ENCODE peak calls at places on chromosomes 1 and 21, in ten cellular contexts. F is heart right ventricle, A is uterus, N is thoracic aorta, T is GM06990, L is Calu3, P is Caco-2, V is upper lobe of right lung, M is right lobe of liver, G is retinal pigment epithelial cell. X is an unnamed sample.

GRCh38 chr1:214136336-214136735 is 144.6 kb upstream of the SMYD2 start:
- DNase-seq in F (no peak), A (no peak), N (no peak), T (no peak), L (no peak), P (no peak), V (no peak), M (no peak), G (no peak), X (no peak)

GRCh38 chr21:42845296-42845965 is 33.9 kb downstream of the WDR4 start:
- DNase-seq in F (peak; percentile 49), A (no peak), N (no peak), T (no peak), L (no peak), P (no peak), V (peak; percentile 73), M (peak; percentile 51), G (no peak), X (no peak)

GRCh38 chr1:48790397-48790796 is 13.7 kb upstream of the BEND5 start:
- DNase-seq in F (no peak), A (no peak), N (no peak), T (peak; percentile 26), L (no peak), P (no peak), V (no peak), M (no peak), G (no peak), X (no peak)

GRCh38 chr1:179883739-179884138 is 1.7 kb downstream of the TOR1AIP1 start:
- DNase-seq in F (no peak), A (no peak), N (no peak), T (peak; percentile 62), L (peak; percentile 36), P (peak; percentile 28), V (no peak), M (no peak), G (no peak), X (peak; percentile 8)

GRCh38 chr1:182249201-182249676 is 142.4 kb downstream of the GLUL start:
- DNase-seq in F (no peak), A (no peak), N (no peak), T (peak; percentile 42), L (no peak), P (peak; percentile 80), V (no peak), M (peak; percentile 69), G (no peak), X (no peak)

GRCh38 chr1:240423525-240423924 is 188.4 kb downstream of the GREM2 start:
- DNase-seq in F (no peak), A (no peak), N (no peak), T (no peak), L (no peak), P (no peak), V (no peak), M (no peak), G (no peak), X (no peak)

GRCh38 chr1:22525211-22525610 is 38.1 kb upstream of the EPHA8 start:
- DNase-seq in F (no peak), A (no peak), N (no peak), T (no peak), L (no peak), P (no peak), V (no peak), M (no peak), G (no peak), X (no peak)

GRCh38 chr1:181479137-181479745 is 4.1 kb upstream of the CACNA1E start:
- DNase-seq in F (peak; percentile 28), A (peak; percentile 55), N (no peak), T (peak; percentile 34), L (peak; percentile 59), P (peak; percentile 66), V (no peak), M (peak; percentile 47), G (no peak), X (peak; percentile 43)

GRCh38 chr1:44988531-44989156 is 2.2 kb upstream of the EIF2B3 start:
- DNase-seq in F (no peak), A (no peak), N (no peak), T (no peak), L (no peak), P (no peak), V (no peak), M (no peak), G (no peak), X (no peak)

GRCh38 chr1:246295968-246296367 is 211.1 kb downstream of the SMYD3 start:
- DNase-seq in F (no peak), A (no peak), N (no peak), T (no peak), L (no peak), P (no peak), V (no peak), M (no peak), G (no peak), X (no peak)

GRCh38 chr1:25361901-25362300 is 23.8 kb downstream of the TMEM50A start:
- DNase-seq in F (no peak), A (no peak), N (no peak), T (no peak), L (no peak), P (no peak), V (no peak), M (no peak), G (no peak), X (no peak)

GRCh38 chr1:2415337-2415736 is 3.0 kb upstream of the PEX10 start:
- DNase-seq in F (peak; percentile 11), A (no peak), N (no peak), T (no peak), L (no peak), P (no peak), V (no peak), M (no peak), G (no peak), X (no peak)

GRCh38 chr1:2417083-2417832 is 4.9 kb upstream of the PEX10 start:
- DNase-seq in F (peak; percentile 5), A (no peak), N (no peak), T (no peak), L (no peak), P (no peak), V (no peak), M (no peak), G (no peak), X (no peak)

GRCh38 chr1:2416403-2416802 is 4.0 kb upstream of the PEX10 start:
- DNase-seq in F (peak; percentile 9), A (no peak), N (no peak), T (no peak), L (peak; percentile 73), P (no peak), V (no peak), M (no peak), G (no peak), X (no peak)

GRCh38 chr1:2414297-2414958 is 2.1 kb upstream of the PEX10 start:
- DNase-seq in F (peak; percentile 77), A (peak; percentile 77), N (no peak), T (peak; percentile 80), L (peak; percentile 74), P (peak; percentile 75), V (peak; percentile 88), M (peak; percentile 75), G (no peak), X (peak; percentile 76)

DNA sequence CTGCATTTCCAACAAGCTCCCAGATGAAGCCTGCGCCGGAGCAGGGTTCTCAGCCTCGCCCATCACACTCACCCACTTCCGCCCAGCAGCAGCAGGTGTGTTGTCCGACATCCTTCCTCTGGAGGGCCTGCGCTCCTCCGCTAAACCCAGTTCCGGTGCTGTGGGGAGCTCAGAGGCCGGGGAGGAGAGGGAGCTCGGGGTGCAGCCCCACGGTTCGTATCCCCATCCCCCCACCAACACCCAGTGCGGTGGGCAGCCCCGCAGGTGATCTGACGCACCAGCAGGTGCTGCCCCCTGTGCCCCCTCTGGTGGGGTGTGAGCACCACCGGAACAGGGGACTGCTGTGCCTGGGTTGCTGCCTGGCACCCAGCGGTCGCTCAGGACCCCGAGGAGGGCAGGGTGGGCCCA is 3.4 kb upstream of the PEX10 start:
- DNase-seq in F (peak; percentile 23), A (no peak), N (no peak), T (peak; percentile 65), L (peak; percentile 59), P (no peak), V (no peak), M (no peak), G (no peak), X (no peak)
- TF ChIP-seq CTCF in F (no peak), A (no peak), N (no peak), T (peak; percentile 26), L (peak; percentile 23), P (no peak), V (no peak), M (no peak), G (no peak), X (no peak)

DNA sequence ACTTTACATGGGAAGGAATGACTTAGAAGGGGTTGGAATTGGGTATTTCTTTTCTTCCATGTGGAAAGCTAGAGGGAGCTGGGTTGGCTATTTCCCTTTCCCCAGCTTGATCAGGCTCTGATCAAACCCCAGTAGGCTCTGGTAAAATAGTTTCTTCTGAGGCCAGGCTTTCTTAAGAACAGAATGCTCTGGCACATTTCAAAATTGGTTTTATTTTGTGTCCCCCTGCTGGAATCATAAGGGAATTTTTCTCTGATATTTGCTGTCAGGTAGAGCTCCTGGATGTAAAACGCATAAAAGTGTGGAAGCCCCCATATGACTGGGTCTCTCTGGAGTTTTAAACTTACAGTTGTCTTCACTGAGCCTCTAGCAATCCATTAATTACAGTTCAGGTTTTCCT is 17.1 kb upstream of the APOBEC4 start:
- DNase-seq in F (no peak), A (no peak), N (no peak), T (no peak), L (no peak), P (no peak), V (no peak), M (no peak), G (no peak), X (no peak)
- TF ChIP-seq CTCF in F (no peak), A (no peak), N (no peak), T (no peak), L (peak; percentile 17), P (no peak), V (no peak), M (no peak), G (peak; percentile 31), X (peak; percentile 43)

GRCh38 chr1:201022824-201023516 is 544 bp downstream of the KIF21B start:
- DNase-seq in F (no peak), A (no peak), N (no peak), T (peak; percentile 46), L (no peak), P (no peak), V (no peak), M (peak; percentile 40), G (no peak), X (peak; percentile 33)
- TF ChIP-seq CTCF in F (no peak), A (no peak), N (no peak), T (no peak), L (no peak), P (no peak), V (no peak), M (no peak), G (peak; percentile 15), X (no peak)

DNA sequence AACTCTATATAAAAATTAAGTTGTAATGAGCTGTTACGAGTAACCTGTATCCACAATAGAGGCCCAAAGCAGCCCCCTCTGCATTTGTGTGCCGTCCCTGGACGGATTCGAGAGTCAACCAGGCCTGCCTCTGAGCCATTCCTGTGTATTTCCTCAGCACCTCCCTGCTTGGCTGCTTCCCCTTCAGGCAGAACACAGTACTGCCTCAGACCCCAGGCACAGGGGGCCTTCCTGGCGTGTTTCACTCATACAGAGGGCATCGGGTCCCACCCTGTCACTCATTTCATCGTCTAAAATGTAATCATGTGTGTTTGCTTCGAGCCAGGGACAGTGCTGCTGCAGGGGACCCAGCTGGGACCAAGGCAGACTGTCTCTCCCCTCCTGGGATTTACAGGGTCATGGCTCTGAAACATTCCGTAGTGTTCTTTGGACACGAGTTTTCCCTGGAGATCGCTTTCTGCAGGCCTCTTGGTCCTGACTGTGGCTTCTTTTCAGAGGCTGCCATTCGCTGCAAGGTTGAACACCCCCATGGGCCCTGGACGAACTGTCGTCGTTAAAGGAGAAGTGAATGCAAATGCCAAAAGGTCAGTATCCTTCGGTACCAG is 19.4 kb downstream of the LGALS8 start:
- DNase-seq in F (no peak), A (no peak), N (no peak), T (no peak), L (no peak), P (peak; percentile 11), V (no peak), M (no peak), G (no peak), X (peak; percentile 20)
- TF ChIP-seq CTCF in F (no peak), A (no peak), N (no peak), T (peak; percentile 19), L (no peak), P (no peak), V (no peak), M (no peak), G (peak; percentile 20), X (peak; percentile 43)